ENCODE peak calls at places on chromosome 16, in nine cellular contexts. Y is suprapubic skin, T is right lobe of liver, P is HCT116, N is astrocyte, U is astrocyte of the spinal cord, S is tibial artery, C is NB4, K is MM.1S. M is an unnamed sample.

GRCh38 chr16:89422905-89423630 is 67.3 kb downstream of the ANKRD11 start:
- DNase-seq in T (no peak), P (no peak), N (peak), U (peak), Y (no peak), K (peak), C (peak), S (no peak), M (peak)

GRCh38 chr16:51818342-51818944 is 667.4 kb upstream of the SALL1 start:
- DNase-seq in U (peak), S (no peak), N (peak), C (peak), Y (no peak), T (peak), P (no peak), K (no peak), M (peak)

GRCh38 chr16:54265558-54266213 is 20.9 kb downstream of the IRX3 start:
- DNase-seq in Y (peak), K (no peak), U (no peak), C (peak), N (peak), S (no peak), P (no peak), T (no peak), M (no peak)

GRCh38 chr16:66930189-66930588 is 4.0 kb downstream of the CIAO2B start:
- DNase-seq in S (no peak), N (peak), Y (no peak), U (no peak), T (peak), C (peak), P (no peak), K (no peak), M (no peak)

GRCh38 chr16:21580807-21581206 is 18.6 kb upstream of the METTL9 start:
- DNase-seq in U (no peak), T (no peak), C (no peak), N (no peak), P (no peak), Y (no peak), K (no peak), S (no peak), M (no peak)

GRCh38 chr16:52725043-52725442 is 178.1 kb upstream of the TOX3 start:
- DNase-seq in S (no peak), N (no peak), T (no peak), U (no peak), C (no peak), Y (no peak), P (no peak), K (no peak), M (no peak)

GRCh38 chr16:87765776-87766484 is at the start of gene KLHDC4:
- DNase-seq in T (peak), U (peak), Y (peak), P (peak), K (peak), C (peak), N (peak), S (peak), M (peak)

GRCh38 chr16:65120811-65121721 is 797 bp downstream of the CDH11 start:
- DNase-seq in U (peak), Y (peak), C (no peak), S (peak), N (peak), P (no peak), K (no peak), T (no peak), M (no peak)

GRCh38 chr16:4085405-4085970 is 30.8 kb downstream of the ADCY9 start:
- DNase-seq in T (no peak), C (no peak), S (no peak), N (no peak), U (no peak), P (peak), Y (no peak), K (no peak), M (no peak)

GRCh38 chr16:76343761-76344160 is 66.6 kb downstream of the CNTNAP4 start:
- DNase-seq in S (no peak), U (no peak), C (no peak), K (no peak), T (no peak), N (no peak), P (no peak), Y (no peak), M (no peak)

GRCh38 chr16:57185446-57185944 is 344 bp downstream of the PSME3IP1 start:
- DNase-seq in K (no peak), P (no peak), U (peak), C (no peak), T (peak), N (peak), Y (peak), S (peak), M (no peak)

GRCh38 chr16:87505834-87506233 is 13.0 kb upstream of the ZCCHC14 start:
- DNase-seq in Y (no peak), T (no peak), K (no peak), C (no peak), N (no peak), P (no peak), U (no peak), S (no peak), M (no peak)

GRCh38 chr16:81604960-81605383 is 160.4 kb downstream of the CMIP start:
- DNase-seq in U (peak), C (no peak), N (peak), K (no peak), S (no peak), T (no peak), Y (no peak), P (no peak), M (no peak)

GRCh38 chr16:23061669-23062068 is 87.6 kb downstream of the USP31 start:
- DNase-seq in C (no peak), U (peak), N (peak), Y (no peak), T (no peak), K (no peak), S (no peak), P (no peak), M (no peak)

GRCh38 chr16:81502396-81503060 is 57.9 kb downstream of the CMIP start:
- DNase-seq in S (no peak), P (no peak), N (no peak), K (no peak), C (no peak), T (no peak), U (no peak), Y (no peak), M (no peak)

GRCh38 chr16:58419241-58420012 is 27.2 kb downstream of the GINS3 start:
- DNase-seq in P (no peak), Y (no peak), N (no peak), T (peak), S (no peak), C (no peak), K (no peak), U (no peak), M (no peak)

GRCh38 chr16:81189100-81189664 is 49.3 kb upstream of the BCO1 start:
- DNase-seq in T (no peak), K (no peak), U (no peak), N (peak), Y (peak), P (no peak), S (peak), C (no peak), M (no peak)

GRCh38 chr16:89383095-89384003 is 107.0 kb downstream of the ANKRD11 start:
- DNase-seq in N (no peak), C (peak), T (peak), U (no peak), P (no peak), Y (no peak), S (no peak), K (no peak), M (no peak)

GRCh38 chr16:81932668-81933067 is 78.6 kb downstream of the SDR42E1 start:
- DNase-seq in Y (no peak), N (no peak), U (no peak), T (no peak), K (no peak), C (no peak), S (no peak), P (no peak), M (no peak)

GRCh38 chr16:56862776-56863175 is 2.2 kb upstream of the SLC12A3 start:
- DNase-seq in C (peak), S (no peak), K (peak), Y (no peak), N (no peak), T (no peak), P (no peak), U (no peak), M (no peak)

GRCh38 chr16:57610611-57611010 is 17.8 kb upstream of the ADGRG1 start:
- DNase-seq in P (no peak), K (no peak), S (no peak), N (no peak), C (no peak), Y (no peak), U (no peak), T (no peak), M (no peak)

GRCh38 chr16:73951541-73951940 is 345.1 kb upstream of the PSMD7 start:
- DNase-seq in U (no peak), C (no peak), S (peak), N (no peak), T (no peak), K (no peak), P (no peak), Y (no peak), M (no peak)

GRCh38 chr16:67708368-67708771 is 10.7 kb downstream of the GFOD2 start:
- DNase-seq in K (no peak), U (no peak), T (no peak), Y (no peak), C (no peak), N (no peak), S (no peak), P (no peak), M (no peak)

GRCh38 chr16:55010492-55011260 is 80.0 kb downstream of the IRX5 start:
- DNase-seq in C (no peak), K (no peak), Y (no peak), T (no peak), N (no peak), P (no peak), U (no peak), S (no peak), M (no peak)

GRCh38 chr16:78184554-78185183 is 85.2 kb downstream of the WWOX start:
- DNase-seq in T (no peak), U (peak), C (no peak), P (no peak), S (no peak), N (peak), K (no peak), Y (no peak), M (no peak)

GRCh38 chr16:58503166-58503862 is 3.4 kb downstream of the NDRG4 start:
- DNase-seq in C (no peak), Y (peak), S (no peak), P (no peak), U (no peak), K (no peak), T (no peak), N (no peak), M (no peak)

GRCh38 chr16:87358696-87359095 is 24.9 kb downstream of the FBXO31 start:
- DNase-seq in S (no peak), U (no peak), T (no peak), N (no peak), K (no peak), Y (no peak), C (no peak), P (no peak), M (no peak)

GRCh38 chr16:72924918-72925630 is 122.9 kb downstream of the ZFHX3 start:
- DNase-seq in Y (no peak), P (no peak), T (peak), N (no peak), K (no peak), C (no peak), U (no peak), S (no peak), M (no peak)

GRCh38 chr16:28110479-28110878 is 47.0 kb upstream of the GSG1L start:
- DNase-seq in Y (peak), T (no peak), P (no peak), U (no peak), C (no peak), S (no peak), N (no peak), K (no peak), M (no peak)

GRCh38 chr16:66695935-66696668 is 441 bp downstream of the CMTM4 start:
- DNase-seq in K (peak), U (no peak), S (no peak), N (no peak), T (peak), P (no peak), C (no peak), Y (peak), M (peak)

GRCh38 chr16:6265956-6266355 is 1066.7 kb upstream of the RBFOX1 start:
- DNase-seq in N (peak), S (no peak), K (no peak), C (no peak), Y (no peak), T (no peak), P (no peak), U (no peak), M (no peak)

GRCh38 chr16:50279142-50279865 is 13.0 kb downstream of the ADCY7 start:
- DNase-seq in N (no peak), S (peak), C (peak), U (no peak), P (no peak), K (no peak), Y (peak), T (peak), M (no peak)

GRCh38 chr16:81220369-81220768 is 18.1 kb upstream of the BCO1 start:
- DNase-seq in C (no peak), K (no peak), N (no peak), P (no peak), T (no peak), S (no peak), Y (no peak), U (no peak), M (no peak)

GRCh38 chr16:22665803-22666202 is 148.2 kb upstream of the HS3ST2 start:
- DNase-seq in Y (no peak), C (no peak), N (no peak), S (no peak), U (no peak), P (no peak), T (no peak), K (no peak), M (no peak)

GRCh38 chr16:86664518-86665318 is 86.4 kb downstream of the FOXL1 start:
- DNase-seq in K (no peak), S (no peak), Y (no peak), P (peak), C (peak), T (no peak), U (peak), N (peak), M (peak)

GRCh38 chr16:68357923-68358322 is 47.1 kb downstream of the PRMT7 start:
- DNase-seq in N (no peak), T (peak), P (no peak), K (no peak), U (no peak), Y (no peak), S (no peak), C (no peak), M (no peak)

GRCh38 chr16:47392114-47392513 is 68.7 kb downstream of the ITFG1 start:
- DNase-seq in T (no peak), C (peak), K (peak), P (peak), U (peak), S (no peak), N (peak), Y (no peak), M (peak)

DNA sequence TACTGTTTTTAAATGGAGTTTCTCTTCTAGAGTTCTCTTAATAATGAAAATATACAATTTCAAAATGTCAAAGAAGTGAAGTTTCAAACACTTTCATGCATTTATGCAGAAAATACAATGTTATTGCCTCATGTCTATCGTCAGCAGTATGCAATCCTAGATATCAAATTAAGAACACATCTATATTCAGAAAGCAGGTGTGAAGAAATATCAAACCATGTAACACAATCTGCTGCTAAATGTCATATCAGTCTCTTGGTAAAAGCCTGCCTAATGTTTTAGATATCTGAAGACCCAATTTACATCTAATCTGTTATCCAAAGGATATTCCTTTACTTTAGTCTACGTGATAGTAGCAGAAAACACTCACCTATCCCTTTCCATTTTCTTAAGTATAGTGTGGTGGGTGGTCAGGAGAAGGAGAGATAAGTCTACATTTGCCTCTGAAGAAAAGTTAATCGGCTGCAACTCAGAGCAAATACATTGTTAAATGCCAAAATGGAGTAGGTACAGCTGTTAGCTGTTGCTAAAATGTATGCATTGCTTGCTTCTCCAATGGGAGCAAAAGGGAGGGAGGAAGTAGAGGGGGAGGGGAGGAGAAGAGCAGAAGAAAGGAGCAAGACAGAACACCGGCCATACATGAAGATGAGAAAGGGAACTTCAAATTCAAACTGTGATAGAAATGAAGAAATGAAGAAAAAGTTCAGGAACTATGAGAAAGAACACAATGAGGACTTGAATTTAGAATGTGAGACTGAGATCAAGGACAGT is 64.9 kb downstream of the ITFG1 start:
- DNase-seq in P (no peak), N (no peak), S (no peak), U (no peak), K (no peak), Y (no peak), C (peak), T (no peak), M (no peak)
- H3K4me3 ChIP-seq in P (no peak), N (no peak), S (no peak), U (no peak), K (no peak), Y (no peak), C (no peak), T (no peak), M (no peak)

GRCh38 chr16:48864055-48864454 is 254.1 kb upstream of the N4BP1 start:
- DNase-seq in C (no peak), P (no peak), N (no peak), U (no peak), T (no peak), K (no peak), Y (no peak), S (no peak), M (no peak)
- TF ChIP-seq CTCF in C (peak), P (no peak), N (no peak), U (no peak), T (no peak), K (no peak), Y (no peak), S (no peak), M (no peak)

DNA sequence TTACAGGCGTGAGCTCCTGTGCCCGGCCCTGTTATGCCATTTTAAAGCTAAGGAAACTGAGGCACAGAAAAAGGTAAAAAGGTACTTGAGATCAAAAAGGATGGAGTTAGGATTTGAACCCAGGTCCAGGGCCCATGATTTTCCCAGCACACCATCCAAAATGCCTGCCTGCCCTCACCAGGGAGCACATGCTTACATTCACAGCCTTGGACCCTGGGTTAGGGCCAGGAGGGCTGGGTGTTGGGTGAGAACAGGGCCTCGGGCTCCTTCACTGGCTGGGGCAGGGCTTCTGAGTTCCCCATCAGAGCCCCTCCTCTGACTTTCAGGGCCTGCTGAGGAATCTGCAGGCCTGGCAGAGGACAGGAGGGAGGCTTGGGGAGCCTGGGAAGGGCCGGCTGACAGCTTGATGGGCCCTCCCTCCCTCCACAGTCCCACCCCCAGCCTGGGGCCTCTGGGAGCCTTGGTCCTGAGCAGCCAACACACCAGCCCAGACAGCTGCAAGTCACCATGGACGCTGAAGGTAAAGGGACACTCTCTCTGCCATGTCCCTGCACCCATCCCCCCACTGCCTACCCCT is at the start of gene QPRT:
- DNase-seq in U (peak), T (peak), K (no peak), N (peak), P (no peak), C (no peak), S (no peak), Y (no peak), M (peak)
- H3K4me3 ChIP-seq in U (peak), T (peak), K (no peak), N (peak), P (no peak), C (peak), S (no peak), Y (peak), M (peak)

GRCh38 chr16:11447272-11447671 is 102.0 kb downstream of the RMI2 start:
- DNase-seq in N (no peak), S (no peak), Y (no peak), T (no peak), K (no peak), P (no peak), C (no peak), U (no peak), M (no peak)

GRCh38 chr16:11447836-11448235 is 102.6 kb downstream of the RMI2 start:
- DNase-seq in S (no peak), T (no peak), K (no peak), P (no peak), N (no peak), U (no peak), C (no peak), Y (no peak), M (no peak)

GRCh38 chr16:11452298-11452697 is 107.0 kb downstream of the RMI2 start:
- DNase-seq in P (no peak), U (no peak), K (no peak), Y (no peak), S (no peak), C (no peak), N (no peak), T (no peak), M (no peak)

GRCh38 chr16:11448796-11449416 is 103.6 kb downstream of the RMI2 start:
- DNase-seq in Y (no peak), S (no peak), U (no peak), K (no peak), T (no peak), C (no peak), P (no peak), N (no peak), M (no peak)

GRCh38 chr16:11449716-11450115 is 104.5 kb downstream of the RMI2 start:
- DNase-seq in U (no peak), T (no peak), C (no peak), N (no peak), Y (no peak), K (no peak), P (no peak), S (no peak), M (no peak)
- TF ChIP-seq CTCF in U (no peak), T (no peak), C (no peak), N (no peak), Y (no peak), K (no peak), P (no peak), S (no peak), M (no peak)

GRCh38 chr16:70683146-70683944 is 2.5 kb downstream of the MTSS2 start:
- DNase-seq in S (no peak), P (no peak), T (peak), K (no peak), U (no peak), N (no peak), C (no peak), Y (no peak), M (no peak)
- H3K4me3 ChIP-seq in S (peak), P (no peak), T (peak), K (no peak), U (peak), N (no peak), C (peak), Y (peak), M (no peak)

GRCh38 chr16:30142672-30143346 is 19.8 kb upstream of the MAPK3 start:
- DNase-seq in U (no peak), Y (no peak), C (peak), K (peak), P (no peak), T (no peak), N (no peak), S (no peak), M (peak)
- TF ChIP-seq CTCF in U (no peak), Y (no peak), C (peak), K (peak), P (peak), T (no peak), N (no peak), S (no peak), M (peak)

DNA sequence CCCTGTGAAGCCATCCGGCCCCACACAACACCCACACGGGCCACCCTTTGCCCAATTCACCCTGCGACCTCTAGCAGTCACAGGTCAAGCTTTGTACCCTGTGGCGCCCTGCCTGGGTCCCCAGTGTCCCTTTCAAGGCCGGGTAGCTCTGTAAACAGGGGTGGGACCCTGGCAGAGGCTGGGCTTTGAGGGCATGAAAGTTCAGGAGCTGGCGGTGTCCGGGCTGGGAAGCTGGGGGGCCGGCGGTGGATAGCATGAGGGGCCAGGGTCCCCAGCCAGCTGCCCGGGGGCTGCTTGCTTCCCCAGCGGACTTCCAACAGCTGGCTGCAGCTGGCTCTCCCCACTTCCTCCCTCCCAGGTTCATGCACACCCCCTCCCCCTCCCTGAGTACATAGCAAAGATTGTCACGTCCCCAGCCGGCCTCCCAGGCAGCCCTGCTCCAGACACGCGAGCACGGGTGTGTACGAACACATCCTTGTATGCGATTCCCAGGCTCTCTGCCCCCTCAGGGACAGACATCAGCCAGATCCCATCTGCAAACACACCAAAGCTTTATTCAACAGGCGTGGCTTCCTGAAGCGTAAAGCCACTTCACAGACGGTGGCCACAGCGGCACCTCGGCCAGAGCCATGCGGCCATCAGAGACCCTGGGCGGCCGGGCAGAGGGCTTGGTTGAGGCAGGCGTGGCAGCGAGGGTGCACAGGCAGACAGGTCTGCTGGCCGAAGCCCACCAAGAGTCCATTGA is 8.2 kb downstream of the NTHL1 start:
- DNase-seq in P (no peak), S (peak), N (peak), U (peak), K (no peak), Y (peak), C (no peak), T (peak), M (no peak)
- H3K4me3 ChIP-seq in P (no peak), S (no peak), N (no peak), U (no peak), K (no peak), Y (peak), C (no peak), T (no peak), M (no peak)